ENCODE peak calls at places on chromosomes 7 and 10, in six cellular contexts. One of them, this sample, is unnamed.
A peak's percentile ranks its signal among the peaks of the same experiment; 100 is the strongest.

GRCh38 chr7:44798649-44799275 is 2.3 kb downstream of the PPIA start:
- DNase-seq in heart left ventricle: no peak
- DNase-seq in caudate nucleus: no peak
- DNase-seq in astrocyte of the cerebellum: no peak
- DNase-seq in astrocyte of the spinal cord: no peak
- DNase-seq in central memory CD4-positive, alpha-beta T cell: no peak
- DNase-seq in this sample: no peak

GRCh38 chr10:72691470-72692056 is 380 bp upstream of the MCU start:
- DNase-seq in heart left ventricle: no peak
- DNase-seq in caudate nucleus: no peak
- DNase-seq in astrocyte of the cerebellum: no peak
- DNase-seq in astrocyte of the spinal cord: no peak
- DNase-seq in central memory CD4-positive, alpha-beta T cell: no peak
- DNase-seq in this sample: no peak

GRCh38 chr7:41886257-41886905 is 183.5 kb upstream of the INHBA start:
- DNase-seq in heart left ventricle: peak; percentile 20
- DNase-seq in caudate nucleus: no peak
- DNase-seq in astrocyte of the cerebellum: peak; percentile 86
- DNase-seq in astrocyte of the spinal cord: peak; percentile 97
- DNase-seq in central memory CD4-positive, alpha-beta T cell: no peak
- DNase-seq in this sample: no peak

GRCh38 chr7:1737956-1738355 is 67.9 kb downstream of the ELFN1 start:
- DNase-seq in heart left ventricle: no peak
- DNase-seq in caudate nucleus: no peak
- DNase-seq in astrocyte of the cerebellum: no peak
- DNase-seq in astrocyte of the spinal cord: no peak
- DNase-seq in central memory CD4-positive, alpha-beta T cell: no peak
- DNase-seq in this sample: no peak

GRCh38 chr10:79282388-79282787 is 64.9 kb upstream of the PPIF start:
- DNase-seq in heart left ventricle: no peak
- DNase-seq in caudate nucleus: no peak
- DNase-seq in astrocyte of the cerebellum: no peak
- DNase-seq in astrocyte of the spinal cord: no peak
- DNase-seq in central memory CD4-positive, alpha-beta T cell: no peak
- DNase-seq in this sample: no peak

GRCh38 chr7:131302876-131303707 is 24.6 kb upstream of the MKLN1 start:
- DNase-seq in heart left ventricle: no peak
- DNase-seq in caudate nucleus: peak; percentile 77
- DNase-seq in astrocyte of the cerebellum: no peak
- DNase-seq in astrocyte of the spinal cord: peak; percentile 30
- DNase-seq in central memory CD4-positive, alpha-beta T cell: peak; percentile 23
- DNase-seq in this sample: no peak

GRCh38 chr10:62308101-62308500 is 39.5 kb upstream of the RTKN2 start:
- DNase-seq in heart left ventricle: no peak
- DNase-seq in caudate nucleus: no peak
- DNase-seq in astrocyte of the cerebellum: no peak
- DNase-seq in astrocyte of the spinal cord: no peak
- DNase-seq in central memory CD4-positive, alpha-beta T cell: no peak
- DNase-seq in this sample: no peak

GRCh38 chr7:30168800-30169584 is 34.2 kb downstream of the MTURN start:
- DNase-seq in heart left ventricle: no peak
- DNase-seq in caudate nucleus: no peak
- DNase-seq in astrocyte of the cerebellum: peak; percentile 76
- DNase-seq in astrocyte of the spinal cord: peak; percentile 82
- DNase-seq in central memory CD4-positive, alpha-beta T cell: no peak
- DNase-seq in this sample: no peak

GRCh38 chr10:84114088-84114667 is 25.1 kb upstream of the GHITM start:
- DNase-seq in heart left ventricle: no peak
- DNase-seq in caudate nucleus: no peak
- DNase-seq in astrocyte of the cerebellum: no peak
- DNase-seq in astrocyte of the spinal cord: no peak
- DNase-seq in central memory CD4-positive, alpha-beta T cell: no peak
- DNase-seq in this sample: no peak

GRCh38 chr10:93080350-93081046 is 6.8 kb downstream of the CYP26A1 start:
- DNase-seq in heart left ventricle: no peak
- DNase-seq in caudate nucleus: peak; percentile 48
- DNase-seq in astrocyte of the cerebellum: no peak
- DNase-seq in astrocyte of the spinal cord: peak; percentile 44
- DNase-seq in central memory CD4-positive, alpha-beta T cell: peak; percentile 36
- DNase-seq in this sample: peak; percentile 43

GRCh38 chr10:98285416-98285815 is 17.4 kb upstream of the LOXL4 start:
- DNase-seq in heart left ventricle: no peak
- DNase-seq in caudate nucleus: no peak
- DNase-seq in astrocyte of the cerebellum: no peak
- DNase-seq in astrocyte of the spinal cord: peak; percentile 19
- DNase-seq in central memory CD4-positive, alpha-beta T cell: no peak
- DNase-seq in this sample: no peak

GRCh38 chr10:43140414-43140813 is 2.2 kb downstream of the CSGALNACT2 start:
- DNase-seq in heart left ventricle: no peak
- DNase-seq in caudate nucleus: no peak
- DNase-seq in astrocyte of the cerebellum: peak; percentile 39
- DNase-seq in astrocyte of the spinal cord: peak; percentile 89
- DNase-seq in central memory CD4-positive, alpha-beta T cell: peak; percentile 59
- DNase-seq in this sample: peak; percentile 73

GRCh38 chr10:74027702-74028101 is 29.8 kb downstream of the VCL start:
- DNase-seq in heart left ventricle: no peak
- DNase-seq in caudate nucleus: no peak
- DNase-seq in astrocyte of the cerebellum: no peak
- DNase-seq in astrocyte of the spinal cord: no peak
- DNase-seq in central memory CD4-positive, alpha-beta T cell: no peak
- DNase-seq in this sample: no peak

GRCh38 chr10:19097151-19097550 is 48.5 kb downstream of the MALRD1 start:
- DNase-seq in heart left ventricle: no peak
- DNase-seq in caudate nucleus: no peak
- DNase-seq in astrocyte of the cerebellum: peak; percentile 32
- DNase-seq in astrocyte of the spinal cord: peak; percentile 2
- DNase-seq in central memory CD4-positive, alpha-beta T cell: no peak
- DNase-seq in this sample: no peak

GRCh38 chr10:11397980-11398580 is 213.4 kb downstream of the USP6NL start:
- DNase-seq in heart left ventricle: peak; percentile 40
- DNase-seq in caudate nucleus: peak; percentile 15
- DNase-seq in astrocyte of the cerebellum: peak; percentile 78
- DNase-seq in astrocyte of the spinal cord: peak; percentile 45
- DNase-seq in central memory CD4-positive, alpha-beta T cell: no peak
- DNase-seq in this sample: no peak

GRCh38 chr10:36634916-36635315 is 490.5 kb upstream of the ANKRD30A start:
- DNase-seq in heart left ventricle: no peak
- DNase-seq in caudate nucleus: no peak
- DNase-seq in astrocyte of the cerebellum: peak; percentile 81
- DNase-seq in astrocyte of the spinal cord: peak; percentile 80
- DNase-seq in central memory CD4-positive, alpha-beta T cell: no peak
- DNase-seq in this sample: no peak

GRCh38 chr10:14592026-14592425 is 182.7 kb downstream of the FAM107B start:
- DNase-seq in heart left ventricle: no peak
- DNase-seq in caudate nucleus: no peak
- DNase-seq in astrocyte of the cerebellum: no peak
- DNase-seq in astrocyte of the spinal cord: no peak
- DNase-seq in central memory CD4-positive, alpha-beta T cell: no peak
- DNase-seq in this sample: no peak

GRCh38 chr7:128830231-128831177 is at the start of gene FLNC:
- DNase-seq in heart left ventricle: peak; percentile 71
- DNase-seq in caudate nucleus: no peak
- DNase-seq in astrocyte of the cerebellum: no peak
- DNase-seq in astrocyte of the spinal cord: peak; percentile 80
- DNase-seq in central memory CD4-positive, alpha-beta T cell: peak; percentile 17
- DNase-seq in this sample: peak; percentile 36

GRCh38 chr7:91832493-91833045 is 47.9 kb downstream of the MTERF1 start:
- DNase-seq in heart left ventricle: no peak
- DNase-seq in caudate nucleus: peak; percentile 90
- DNase-seq in astrocyte of the cerebellum: no peak
- DNase-seq in astrocyte of the spinal cord: no peak
- DNase-seq in central memory CD4-positive, alpha-beta T cell: no peak
- DNase-seq in this sample: no peak

GRCh38 chr7:93626869-93627268 is 52.3 kb upstream of the CALCR start:
- DNase-seq in heart left ventricle: no peak
- DNase-seq in caudate nucleus: no peak
- DNase-seq in astrocyte of the cerebellum: no peak
- DNase-seq in astrocyte of the spinal cord: no peak
- DNase-seq in central memory CD4-positive, alpha-beta T cell: no peak
- DNase-seq in this sample: no peak

This sample was measured in CD4-positive, CD25-positive, alpha-beta regulatory T cell.